ENCODE peak calls at places on chromosomes 4 and X, in nine cellular contexts. One of them, this sample, is unnamed.

GRCh38 chr4:48912349-48912748 is 5.8 kb upstream of the OCIAD2 start:
- DNase-seq in neural crest cell: no peak
- DNase-seq in kidney: no peak
- DNase-seq in MCF 10A: no peak
- DNase-seq in stomach: no peak
- DNase-seq in MM.1S: no peak
- DNase-seq in CD4-positive, alpha-beta T cell: no peak
- DNase-seq in lower leg skin: no peak
- DNase-seq in fibroblast of mammary gland: no peak
- DNase-seq in this sample: no peak

GRCh38 chrX:13169688-13170087 is 125.3 kb upstream of the FAM9C start:
- DNase-seq in neural crest cell: no peak
- DNase-seq in kidney: no peak
- DNase-seq in MCF 10A: no peak
- DNase-seq in stomach: no peak
- DNase-seq in MM.1S: no peak
- DNase-seq in CD4-positive, alpha-beta T cell: no peak
- DNase-seq in lower leg skin: no peak
- DNase-seq in fibroblast of mammary gland: no peak
- DNase-seq in this sample: no peak

GRCh38 chr4:140568507-140569306 is at the start of gene UCP1:
- DNase-seq in neural crest cell: peak
- DNase-seq in kidney: peak
- DNase-seq in MCF 10A: peak
- DNase-seq in stomach: peak
- DNase-seq in MM.1S: no peak
- DNase-seq in CD4-positive, alpha-beta T cell: no peak
- DNase-seq in lower leg skin: no peak
- DNase-seq in fibroblast of mammary gland: no peak
- DNase-seq in this sample: no peak

GRCh38 chrX:119398587-119398973 is 556 bp upstream of the SLC25A43 start:
- DNase-seq in neural crest cell: no peak
- DNase-seq in kidney: no peak
- DNase-seq in MCF 10A: no peak
- DNase-seq in stomach: no peak
- DNase-seq in MM.1S: no peak
- DNase-seq in CD4-positive, alpha-beta T cell: no peak
- DNase-seq in lower leg skin: no peak
- DNase-seq in fibroblast of mammary gland: peak
- DNase-seq in this sample: no peak

GRCh38 chr4:128517739-128518510 is 230.3 kb upstream of the PGRMC2 start:
- DNase-seq in neural crest cell: no peak
- DNase-seq in kidney: no peak
- DNase-seq in MCF 10A: peak
- DNase-seq in stomach: peak
- DNase-seq in MM.1S: peak
- DNase-seq in CD4-positive, alpha-beta T cell: no peak
- DNase-seq in lower leg skin: peak
- DNase-seq in fibroblast of mammary gland: peak
- DNase-seq in this sample: peak

GRCh38 chr4:180587379-180587778 is 1655.8 kb upstream of the TENM3 start:
- DNase-seq in neural crest cell: no peak
- DNase-seq in kidney: no peak
- DNase-seq in MCF 10A: no peak
- DNase-seq in stomach: no peak
- DNase-seq in MM.1S: no peak
- DNase-seq in CD4-positive, alpha-beta T cell: no peak
- DNase-seq in lower leg skin: no peak
- DNase-seq in fibroblast of mammary gland: no peak
- DNase-seq in this sample: no peak

GRCh38 chr4:140096483-140096861 is 57.5 kb downstream of the MAML3 start:
- DNase-seq in neural crest cell: no peak
- DNase-seq in kidney: no peak
- DNase-seq in MCF 10A: no peak
- DNase-seq in stomach: no peak
- DNase-seq in MM.1S: no peak
- DNase-seq in CD4-positive, alpha-beta T cell: no peak
- DNase-seq in lower leg skin: no peak
- DNase-seq in fibroblast of mammary gland: no peak
- DNase-seq in this sample: no peak

GRCh38 chr4:136664988-136665387 is 867.3 kb downstream of the PCDH18 start:
- DNase-seq in neural crest cell: no peak
- DNase-seq in kidney: no peak
- DNase-seq in MCF 10A: no peak
- DNase-seq in stomach: no peak
- DNase-seq in MM.1S: no peak
- DNase-seq in CD4-positive, alpha-beta T cell: no peak
- DNase-seq in lower leg skin: no peak
- DNase-seq in fibroblast of mammary gland: no peak
- DNase-seq in this sample: no peak

GRCh38 chrX:16628954-16629595 is 20.9 kb upstream of the S100G start:
- DNase-seq in neural crest cell: no peak
- DNase-seq in kidney: no peak
- DNase-seq in MCF 10A: no peak
- DNase-seq in stomach: no peak
- DNase-seq in MM.1S: no peak
- DNase-seq in CD4-positive, alpha-beta T cell: no peak
- DNase-seq in lower leg skin: no peak
- DNase-seq in fibroblast of mammary gland: no peak
- DNase-seq in this sample: no peak

GRCh38 chrX:102950908-102951866 is 14.1 kb downstream of the RAB40AL start:
- DNase-seq in neural crest cell: peak
- DNase-seq in kidney: no peak
- DNase-seq in MCF 10A: peak
- DNase-seq in stomach: peak
- DNase-seq in MM.1S: peak
- DNase-seq in CD4-positive, alpha-beta T cell: peak
- DNase-seq in lower leg skin: peak
- DNase-seq in fibroblast of mammary gland: peak
- DNase-seq in this sample: peak
- TF ChIP-seq CTCF in neural crest cell: peak
- TF ChIP-seq CTCF in kidney: peak
- TF ChIP-seq CTCF in MCF 10A: peak
- TF ChIP-seq CTCF in stomach: peak
- TF ChIP-seq CTCF in MM.1S: peak
- TF ChIP-seq CTCF in CD4-positive, alpha-beta T cell: peak
- TF ChIP-seq CTCF in lower leg skin: no peak
- TF ChIP-seq CTCF in fibroblast of mammary gland: peak
- TF ChIP-seq CTCF in this sample: peak

GRCh38 chrX:115894087-115894486 is 276.5 kb upstream of the AGTR2 start:
- DNase-seq in neural crest cell: no peak
- DNase-seq in kidney: no peak
- DNase-seq in MCF 10A: peak
- DNase-seq in stomach: no peak
- DNase-seq in MM.1S: peak
- DNase-seq in CD4-positive, alpha-beta T cell: no peak
- DNase-seq in lower leg skin: no peak
- DNase-seq in fibroblast of mammary gland: peak
- DNase-seq in this sample: no peak
- TF ChIP-seq CTCF in neural crest cell: peak
- TF ChIP-seq CTCF in kidney: no peak
- TF ChIP-seq CTCF in MCF 10A: peak
- TF ChIP-seq CTCF in stomach: no peak
- TF ChIP-seq CTCF in MM.1S: peak
- TF ChIP-seq CTCF in CD4-positive, alpha-beta T cell: no peak
- TF ChIP-seq CTCF in lower leg skin: no peak
- TF ChIP-seq CTCF in fibroblast of mammary gland: peak
- TF ChIP-seq CTCF in this sample: no peak

DNA sequence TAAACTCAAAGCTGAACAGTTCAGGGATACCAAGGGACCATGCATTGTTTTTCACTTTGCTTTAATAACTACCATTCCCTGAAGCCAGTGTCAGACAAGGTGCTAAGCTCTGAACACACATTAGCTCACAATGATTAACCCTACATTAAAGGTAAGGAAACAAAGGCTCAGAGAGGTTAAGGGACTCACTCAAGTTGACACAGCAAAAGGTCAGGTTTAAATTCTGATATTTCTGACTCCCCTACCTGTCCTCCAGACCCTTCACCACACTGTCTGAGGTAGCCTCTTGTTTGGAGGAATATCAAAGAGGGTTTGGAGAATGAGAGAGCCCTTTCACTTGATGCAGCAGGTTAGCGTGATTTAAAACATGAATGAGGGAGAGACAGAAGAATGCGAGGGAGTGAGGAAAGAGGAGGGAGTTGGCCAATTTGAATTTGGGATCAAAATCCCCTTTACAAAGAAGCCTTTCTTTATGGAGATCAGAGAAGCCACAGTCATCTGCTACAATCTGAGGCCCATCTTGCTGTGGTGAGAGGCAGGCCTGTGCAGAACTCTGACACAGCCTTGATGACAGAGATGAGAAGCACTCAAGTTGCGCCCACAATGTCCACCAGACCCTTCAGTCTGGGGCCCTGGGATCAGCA is 103.5 kb downstream of the FHDC1 start:
- DNase-seq in neural crest cell: no peak
- DNase-seq in kidney: no peak
- DNase-seq in MCF 10A: no peak
- DNase-seq in stomach: no peak
- DNase-seq in MM.1S: no peak
- DNase-seq in CD4-positive, alpha-beta T cell: no peak
- DNase-seq in lower leg skin: no peak
- DNase-seq in fibroblast of mammary gland: no peak
- DNase-seq in this sample: no peak
- TF ChIP-seq CTCF in neural crest cell: no peak
- TF ChIP-seq CTCF in kidney: no peak
- TF ChIP-seq CTCF in MCF 10A: no peak
- TF ChIP-seq CTCF in stomach: no peak
- TF ChIP-seq CTCF in MM.1S: no peak
- TF ChIP-seq CTCF in CD4-positive, alpha-beta T cell: no peak
- TF ChIP-seq CTCF in lower leg skin: no peak
- TF ChIP-seq CTCF in fibroblast of mammary gland: no peak
- TF ChIP-seq CTCF in this sample: no peak

DNA sequence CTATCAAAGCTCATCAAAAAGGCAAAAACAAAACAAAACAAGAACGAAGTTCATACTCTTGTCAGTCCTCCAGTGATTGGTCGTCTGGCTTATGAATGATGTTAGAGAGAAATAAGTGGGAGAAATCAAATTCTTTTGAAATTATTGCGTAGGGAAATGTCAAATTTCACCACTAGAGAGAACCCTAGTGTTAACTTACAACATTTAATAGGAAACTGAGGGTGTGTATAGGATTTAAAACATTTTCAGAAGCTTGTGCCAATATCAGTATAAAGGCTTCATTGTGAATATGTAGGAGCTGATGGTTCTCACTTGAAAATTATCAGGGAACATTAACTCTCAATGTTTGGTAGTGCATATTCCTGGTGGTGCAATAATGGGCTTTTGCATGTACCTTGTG is 17.4 kb downstream of the ADH6 start:
- DNase-seq in neural crest cell: no peak
- DNase-seq in kidney: no peak
- DNase-seq in MCF 10A: peak
- DNase-seq in stomach: no peak
- DNase-seq in MM.1S: no peak
- DNase-seq in CD4-positive, alpha-beta T cell: no peak
- DNase-seq in lower leg skin: no peak
- DNase-seq in fibroblast of mammary gland: peak
- DNase-seq in this sample: no peak
- TF ChIP-seq CTCF in neural crest cell: no peak
- TF ChIP-seq CTCF in kidney: no peak
- TF ChIP-seq CTCF in MCF 10A: no peak
- TF ChIP-seq CTCF in stomach: peak
- TF ChIP-seq CTCF in MM.1S: no peak
- TF ChIP-seq CTCF in CD4-positive, alpha-beta T cell: no peak
- TF ChIP-seq CTCF in lower leg skin: no peak
- TF ChIP-seq CTCF in fibroblast of mammary gland: peak
- TF ChIP-seq CTCF in this sample: peak

DNA sequence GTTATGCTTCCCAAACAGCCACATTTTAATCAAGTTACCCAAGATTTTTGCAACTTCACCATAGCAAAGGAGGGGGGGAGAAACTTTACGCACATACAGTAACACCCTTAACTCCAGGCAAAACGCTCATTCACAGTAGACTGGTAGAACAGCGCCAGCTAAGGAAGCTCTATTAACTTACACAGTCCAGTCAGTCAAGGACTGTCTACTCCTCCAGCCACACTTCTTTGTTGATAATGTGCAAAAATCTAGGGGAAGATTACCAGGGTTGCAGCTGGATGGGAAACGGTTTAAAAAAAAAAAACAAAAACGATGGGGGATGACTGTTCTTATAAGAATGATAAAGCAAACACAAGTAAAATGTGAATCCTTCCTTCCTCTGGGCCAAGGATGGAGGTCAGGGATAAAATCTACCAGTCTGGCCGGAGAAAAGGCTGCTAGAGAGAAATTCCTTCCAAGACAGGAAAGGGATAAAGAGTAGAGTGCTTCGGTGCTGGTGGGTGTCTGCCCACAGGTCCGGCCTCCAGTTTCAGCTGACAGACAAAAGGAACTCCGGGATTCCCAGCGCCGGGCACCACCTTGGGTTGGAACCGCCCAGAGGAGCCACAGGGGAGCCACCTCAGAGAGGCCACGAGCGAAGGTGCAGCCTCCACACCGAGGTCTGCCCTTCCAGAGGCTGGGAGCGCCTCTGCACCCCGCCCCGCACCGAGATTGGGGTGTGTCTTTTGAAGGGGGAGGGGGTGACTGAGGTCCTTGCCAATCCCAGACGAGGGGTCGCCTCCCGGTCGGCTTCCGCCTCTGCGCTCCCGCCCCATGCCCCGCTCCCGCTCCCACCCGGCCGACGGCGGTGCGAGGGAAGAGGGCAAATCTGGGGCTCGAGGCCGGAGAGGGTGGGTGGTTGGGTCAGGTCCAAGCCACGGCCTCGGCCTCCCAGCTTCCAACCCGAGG is 789 bp downstream of the ANKRD50 start:
- DNase-seq in neural crest cell: peak
- DNase-seq in kidney: no peak
- DNase-seq in MCF 10A: peak
- DNase-seq in stomach: peak
- DNase-seq in MM.1S: peak
- DNase-seq in CD4-positive, alpha-beta T cell: no peak
- DNase-seq in lower leg skin: peak
- DNase-seq in fibroblast of mammary gland: peak
- DNase-seq in this sample: peak
- TF ChIP-seq CTCF in neural crest cell: peak
- TF ChIP-seq CTCF in kidney: peak
- TF ChIP-seq CTCF in MCF 10A: no peak
- TF ChIP-seq CTCF in stomach: no peak
- TF ChIP-seq CTCF in MM.1S: peak
- TF ChIP-seq CTCF in CD4-positive, alpha-beta T cell: no peak
- TF ChIP-seq CTCF in lower leg skin: no peak
- TF ChIP-seq CTCF in fibroblast of mammary gland: peak
- TF ChIP-seq CTCF in this sample: peak

GRCh38 chrX:106397788-106398538 is 213.8 kb upstream of the RADX start:
- DNase-seq in neural crest cell: no peak
- DNase-seq in kidney: no peak
- DNase-seq in MCF 10A: peak
- DNase-seq in stomach: no peak
- DNase-seq in MM.1S: no peak
- DNase-seq in CD4-positive, alpha-beta T cell: no peak
- DNase-seq in lower leg skin: no peak
- DNase-seq in fibroblast of mammary gland: peak
- DNase-seq in this sample: no peak
- TF ChIP-seq CTCF in neural crest cell: peak
- TF ChIP-seq CTCF in kidney: no peak
- TF ChIP-seq CTCF in MCF 10A: peak
- TF ChIP-seq CTCF in stomach: no peak
- TF ChIP-seq CTCF in MM.1S: no peak
- TF ChIP-seq CTCF in CD4-positive, alpha-beta T cell: no peak
- TF ChIP-seq CTCF in lower leg skin: no peak
- TF ChIP-seq CTCF in fibroblast of mammary gland: peak
- TF ChIP-seq CTCF in this sample: no peak

GRCh38 chr4:1767770-1768366 is 25.2 kb upstream of the FGFR3 start:
- DNase-seq in neural crest cell: peak
- DNase-seq in kidney: no peak
- DNase-seq in MCF 10A: no peak
- DNase-seq in stomach: peak
- DNase-seq in MM.1S: peak
- DNase-seq in CD4-positive, alpha-beta T cell: no peak
- DNase-seq in lower leg skin: no peak
- DNase-seq in fibroblast of mammary gland: peak
- DNase-seq in this sample: no peak
- TF ChIP-seq CTCF in neural crest cell: peak
- TF ChIP-seq CTCF in kidney: peak
- TF ChIP-seq CTCF in MCF 10A: no peak
- TF ChIP-seq CTCF in stomach: peak
- TF ChIP-seq CTCF in MM.1S: peak
- TF ChIP-seq CTCF in CD4-positive, alpha-beta T cell: no peak
- TF ChIP-seq CTCF in lower leg skin: no peak
- TF ChIP-seq CTCF in fibroblast of mammary gland: peak
- TF ChIP-seq CTCF in this sample: peak